ENCODE peak calls at places on chromosomes 11 and 22, in six cellular contexts. W, I, B, C, V and L are unnamed samples. For H3K4me1, the result is how much of the 10 kb centered on the place peaks cover.

GRCh38 chr11:86218125-86219081 is 26.1 kb upstream of the EED start:
- DNase-seq in W (peak), I (peak), B (peak), C (peak), V (peak), L (peak)

GRCh38 chr11:116808262-116809175 is 14.6 kb downstream of the APOA4 start:
- DNase-seq in W (peak), I (peak), B (peak), C (no peak), V (no peak), L (peak)

GRCh38 chr22:23501708-23502107 is 78.4 kb downstream of the IGLL1 start:
- DNase-seq in W (no peak), I (no peak), B (peak), C (no peak), V (no peak), L (no peak)

GRCh38 chr11:17277024-17277584 is 565 bp downstream of the NUCB2 start:
- DNase-seq in W (peak), I (no peak), B (no peak), C (peak), V (no peak), L (no peak)

GRCh38 chr22:30694638-30695350 is at the start of gene OSBP2:
- DNase-seq in W (peak), I (peak), B (peak), C (peak), V (peak), L (peak)

GRCh38 chr22:22761963-22762772 is 117.8 kb downstream of the GGTLC2 start:
- DNase-seq in W (no peak), I (no peak), B (no peak), C (no peak), V (no peak), L (no peak)

GRCh38 chr11:10002221-10002620 is 291.8 kb downstream of the SBF2 start:
- DNase-seq in W (no peak), I (no peak), B (no peak), C (no peak), V (no peak), L (no peak)

GRCh38 chr11:122422707-122423106 is 232.8 kb upstream of the UBASH3B start:
- DNase-seq in W (no peak), I (no peak), B (no peak), C (no peak), V (no peak), L (no peak)

GRCh38 chr11:12008790-12009616 is 577 bp upstream of the DKK3 start:
- DNase-seq in W (no peak), I (peak), B (peak), C (no peak), V (peak), L (no peak)

GRCh38 chr11:125593113-125593761 is 585 bp downstream of the STT3A start:
- DNase-seq in W (peak), I (no peak), B (no peak), C (no peak), V (no peak), L (peak)

GRCh38 chr22:20509344-20510047 is 2.1 kb downstream of the MED15 start:
- DNase-seq in W (peak), I (peak), B (no peak), C (peak), V (peak), L (peak)

GRCh38 chr11:33266418-33267215 is 9.4 kb downstream of the HIPK3 start:
- DNase-seq in W (no peak), I (no peak), B (peak), C (no peak), V (peak), L (no peak)

GRCh38 chr22:19775496-19776325 is 15.1 kb downstream of the TBX1 start:
- DNase-seq in W (no peak), I (no peak), B (no peak), C (no peak), V (no peak), L (no peak)

GRCh38 chr22:19889951-19890350 is 35.3 kb upstream of the GNB1L start:
- DNase-seq in W (no peak), I (no peak), B (no peak), C (no peak), V (no peak), L (no peak)

GRCh38 chr22:46049726-46050450 is 72.9 kb upstream of the WNT7B start:
- DNase-seq in W (no peak), I (peak), B (peak), C (no peak), V (no peak), L (no peak)

GRCh38 chr11:96246718-96247540 is 96.1 kb downstream of the MAML2 start:
- DNase-seq in W (no peak), I (no peak), B (no peak), C (no peak), V (no peak), L (no peak)

GRCh38 chr11:122995526-122995925 is 13.9 kb upstream of the BSX start:
- DNase-seq in W (no peak), I (no peak), B (no peak), C (no peak), V (no peak), L (no peak)

GRCh38 chr11:128437137-128437536 is 150.2 kb downstream of the ETS1 start:
- DNase-seq in W (no peak), I (no peak), B (no peak), C (no peak), V (no peak), L (no peak)

GRCh38 chr22:45468872-45469572 is 33.7 kb upstream of the FBLN1 start:
- DNase-seq in W (no peak), I (no peak), B (no peak), C (no peak), V (no peak), L (no peak)

GRCh38 chr11:49995559-49995958 is 13.2 kb upstream of the OR4C12 start:
- DNase-seq in W (peak), I (no peak), B (no peak), C (peak), V (no peak), L (peak)

GRCh38 chr11:48005878-48006277 is 25.5 kb downstream of the PTPRJ start:
- DNase-seq in W (no peak), I (no peak), B (no peak), C (no peak), V (no peak), L (no peak)

GRCh38 chr11:488579-488978 is 18.5 kb downstream of the RNH1 start:
- DNase-seq in W (no peak), I (no peak), B (no peak), C (no peak), V (no peak), L (no peak)

GRCh38 chr11:489610-490185 is 17.3 kb downstream of the RNH1 start:
- DNase-seq in W (no peak), I (no peak), B (no peak), C (no peak), V (no peak), L (no peak)

GRCh38 chr11:490186-490929 is 16.7 kb downstream of the RNH1 start:
- DNase-seq in W (no peak), I (no peak), B (peak), C (no peak), V (no peak), L (no peak)

GRCh38 chr11:488062-488461 is 19.0 kb downstream of the RNH1 start:
- DNase-seq in W (no peak), I (no peak), B (no peak), C (no peak), V (no peak), L (no peak)

DNA sequence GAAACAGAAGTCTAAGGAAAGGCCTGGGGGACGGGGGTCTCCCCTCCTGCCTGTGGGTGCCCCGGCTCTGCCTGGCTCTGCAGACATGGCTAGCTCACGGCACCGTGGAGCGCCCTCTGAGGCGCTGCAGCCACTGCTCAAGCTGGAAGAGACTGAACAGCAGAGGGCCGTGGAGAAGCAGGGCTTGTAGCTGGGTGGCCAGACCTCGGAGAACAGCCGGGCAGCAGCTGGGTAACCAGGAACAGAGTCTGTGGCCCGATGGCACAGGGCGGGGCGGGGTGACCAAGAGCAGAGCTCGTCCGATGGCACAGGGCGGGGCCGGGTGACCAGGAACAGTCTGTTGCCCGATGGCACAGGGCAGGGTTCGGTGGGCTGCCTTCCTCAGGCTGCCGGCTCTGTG is 18.1 kb downstream of the RNH1 start:
- DNase-seq in W (peak), I (no peak), B (peak), C (no peak), V (no peak), L (peak)
- H3K27ac ChIP-seq in W (no peak), I (no peak), B (no peak), C (no peak), V (no peak), L (no peak)

GRCh38 chr22:17268501-17269223 is 49.4 kb upstream of the ADA2 start:
- DNase-seq in W (no peak), I (no peak), B (no peak), C (no peak), V (no peak), L (no peak)

GRCh38 chr22:17269607-17270261 is 50.5 kb upstream of the ADA2 start:
- DNase-seq in W (peak), I (no peak), B (no peak), C (no peak), V (no peak), L (peak)

GRCh38 chr22:17269224-17269606 is 50.0 kb upstream of the ADA2 start:
- DNase-seq in W (no peak), I (no peak), B (no peak), C (no peak), V (no peak), L (no peak)

GRCh38 chr22:17266261-17266971 is 47.2 kb upstream of the ADA2 start:
- DNase-seq in W (peak), I (no peak), B (no peak), C (peak), V (no peak), L (peak)

GRCh38 chr22:17267661-17268330 is 48.6 kb upstream of the ADA2 start:
- DNase-seq in W (no peak), I (no peak), B (no peak), C (no peak), V (no peak), L (no peak)
- H3K4me1 ChIP-seq in W (under half), I (under half), B (under half), C (under half), V (under half), L (under half)

DNA sequence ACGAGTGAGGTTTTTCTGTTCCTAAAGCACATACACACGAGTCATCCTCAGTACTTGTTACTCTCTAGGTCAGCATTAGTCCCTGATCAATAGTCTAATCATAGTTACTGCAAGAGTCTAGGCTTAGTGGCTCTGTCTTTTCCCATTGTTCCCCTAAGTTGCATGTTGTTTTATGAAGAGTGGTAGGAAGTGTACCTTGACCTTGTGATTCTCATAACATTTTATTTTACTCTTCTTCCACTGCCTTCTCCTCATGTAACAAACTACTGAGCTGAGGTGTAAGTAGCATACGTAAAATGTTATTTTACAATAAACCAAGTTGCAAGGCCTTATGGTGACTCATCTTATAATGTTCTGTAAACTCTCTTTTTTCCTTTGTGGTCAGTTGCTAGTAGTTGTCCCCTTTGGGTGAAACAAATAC is 15.0 kb downstream of the METTL15 start:
- DNase-seq in W (no peak), I (no peak), B (no peak), C (no peak), V (no peak), L (no peak)
- H3K27ac ChIP-seq in W (no peak), I (no peak), B (no peak), C (no peak), V (no peak), L (no peak)

GRCh38 chr11:66676279-66676919 is 1.3 kb downstream of the RBM4B start:
- DNase-seq in W (no peak), I (no peak), B (peak), C (no peak), V (no peak), L (no peak)

GRCh38 chr11:66677599-66678375 is at the start of gene RBM4B:
- DNase-seq in W (peak), I (peak), B (peak), C (peak), V (peak), L (peak)

GRCh38 chr11:66680966-66681645 is 3.4 kb upstream of the RBM4B start:
- DNase-seq in W (no peak), I (no peak), B (no peak), C (no peak), V (no peak), L (no peak)

GRCh38 chr11:66674964-66675602 is 2.6 kb downstream of the RBM4B start:
- DNase-seq in W (peak), I (no peak), B (no peak), C (no peak), V (no peak), L (no peak)

DNA sequence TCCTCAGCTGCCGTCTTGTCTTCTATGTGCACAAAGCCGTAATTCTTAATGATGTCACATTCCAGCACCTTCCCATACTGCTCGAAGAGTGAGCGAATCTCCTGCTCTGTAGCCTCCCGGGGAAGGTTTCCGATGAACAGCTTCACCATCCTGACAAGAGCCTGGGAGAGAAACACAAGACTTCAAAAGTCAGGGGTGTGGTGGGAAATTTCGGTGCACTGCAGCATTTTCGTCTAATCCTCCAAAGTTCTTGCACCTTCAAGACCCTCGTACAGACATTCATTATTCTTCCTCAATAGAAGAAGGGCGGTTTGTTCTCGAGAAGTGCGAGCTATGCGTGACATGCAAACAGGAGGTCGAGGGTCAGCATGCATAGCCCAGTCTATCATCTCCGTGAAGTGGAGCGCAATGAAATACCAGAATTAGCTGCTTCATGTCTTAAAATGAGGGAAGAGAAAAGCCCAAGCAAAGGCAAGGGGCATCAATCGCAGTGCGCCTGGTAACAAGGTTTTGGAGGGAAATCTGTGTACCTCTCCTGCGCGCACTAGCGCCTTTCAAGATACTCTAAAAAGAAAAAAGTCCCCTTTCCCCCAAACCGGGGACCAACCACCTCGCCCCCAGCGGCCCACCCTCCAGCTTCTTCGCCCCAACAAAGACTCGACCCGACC is 622 bp downstream of the RBM4B start:
- DNase-seq in W (peak), I (no peak), B (no peak), C (no peak), V (no peak), L (no peak)
- H3K4me1 ChIP-seq in W (under half), I (half or more), B (under half), C (under half), V (under half), L (under half)